ENCODE peak calls at places on chromosomes 16 and 17, in five cellular contexts. U is transverse colon, N is sigmoid colon, J is GM12891, M is K562. W is an unnamed sample.

GRCh38 chr16:88678224-88678979 is 7.9 kb downstream of the SNAI3 start:
- DNase-seq in M (no peak), J (no peak), U (no peak), N (no peak), W (no peak)

GRCh38 chr16:8660841-8661301 is 13.5 kb upstream of the ABAT start:
- DNase-seq in N (peak; percentile 74), M (peak; percentile 52), U (peak; percentile 73), J (peak; percentile 44), W (peak; percentile 34)

GRCh38 chr16:84233748-84234147 is 6.1 kb downstream of the KCNG4 start:
- DNase-seq in U (no peak), N (no peak), J (no peak), M (no peak), W (no peak)

GRCh38 chr17:14922421-14922820 is 342.7 kb downstream of the PMP22 start:
- DNase-seq in U (no peak), J (no peak), M (no peak), N (no peak), W (no peak)

GRCh38 chr17:58960068-58960467 is 146.6 kb downstream of the TRIM37 start:
- DNase-seq in U (no peak), J (no peak), M (peak; percentile 8), N (no peak), W (no peak)

GRCh38 chr16:67923414-67924127 is 8.1 kb downstream of the CTRL start:
- DNase-seq in J (no peak), N (no peak), M (no peak), U (no peak), W (no peak)

GRCh38 chr16:17775061-17775460 is 304.3 kb upstream of the XYLT1 start:
- DNase-seq in M (no peak), N (no peak), U (no peak), J (no peak), W (no peak)

GRCh38 chr17:21125862-21126261 is 902 bp upstream of the DHRS7B start:
- DNase-seq in N (no peak), J (no peak), M (no peak), U (no peak), W (no peak)

GRCh38 chr17:57906910-57907309 is 48.3 kb downstream of the CUEDC1 start:
- DNase-seq in U (no peak), M (no peak), N (no peak), J (no peak), W (no peak)

GRCh38 chr17:70070297-70071027 is 4.6 kb upstream of the KCNJ16 start:
- DNase-seq in M (no peak), J (no peak), N (no peak), U (no peak), W (no peak)

GRCh38 chr17:1188812-1189211 is 9.0 kb upstream of the ABR start:
- DNase-seq in J (no peak), M (no peak), N (peak; percentile 98), U (peak; percentile 71), W (no peak)

GRCh38 chr16:57795431-57795878 is 6.8 kb downstream of the KIFC3 start:
- DNase-seq in M (peak; percentile 44), N (peak; percentile 67), J (peak; percentile 67), U (peak; percentile 38), W (no peak)

GRCh38 chr17:82434216-82434565 is 15.8 kb upstream of the OGFOD3 start:
- DNase-seq in N (no peak), U (peak; percentile 52), J (no peak), M (no peak), W (no peak)

GRCh38 chr17:12391468-12391867 is 274.2 kb upstream of the MYOCD start:
- DNase-seq in J (no peak), N (no peak), U (no peak), M (no peak), W (no peak)

GRCh38 chr17:50203589-50204345 is 2.3 kb upstream of the COL1A1 start:
- DNase-seq in U (peak; percentile 8), N (peak; percentile 62), J (no peak), M (no peak), W (no peak)

GRCh38 chr17:67532326-67532871 is 155.3 kb downstream of the PITPNC1 start:
- DNase-seq in M (no peak), U (no peak), N (no peak), J (no peak), W (no peak)

GRCh38 chr16:56923481-56923880 is 8.5 kb upstream of the HERPUD1 start:
- DNase-seq in J (no peak), M (no peak), U (no peak), N (peak; percentile 15), W (no peak)

GRCh38 chr17:39132192-39132600 is 19.2 kb downstream of the PLXDC1 start:
- DNase-seq in M (no peak), J (no peak), N (peak; percentile 78), U (no peak), W (no peak)

GRCh38 chr17:1908699-1909309 is 79.0 kb downstream of the RPA1 start:
- DNase-seq in U (peak; percentile 57), N (peak; percentile 75), M (peak; percentile 59), J (no peak), W (no peak)

GRCh38 chr16:85381738-85382592 is 231.2 kb upstream of the GSE1 start:
- DNase-seq in U (no peak), N (peak; percentile 75), J (no peak), M (peak; percentile 97), W (no peak)

GRCh38 chr16:12613131-12613991 is 190.3 kb downstream of the CPPED1 start:
- DNase-seq in U (peak; percentile 14), M (peak; percentile 55), N (no peak), J (no peak), W (no peak)

GRCh38 chr16:23597003-23597756 is 1.1 kb upstream of the NDUFAB1 start:
- DNase-seq in U (peak; percentile 18), J (no peak), N (peak; percentile 29), M (peak; percentile 74), W (no peak)

GRCh38 chr16:20750558-20750957 is 8.9 kb upstream of the THUMPD1 start:
- DNase-seq in M (no peak), N (no peak), J (no peak), U (no peak), W (no peak)

GRCh38 chr16:59993101-59993500 is 1259.0 kb upstream of the GOT2 start:
- DNase-seq in N (no peak), M (no peak), J (no peak), U (no peak), W (no peak)

GRCh38 chr17:72381597-72382397 is 261.0 kb downstream of the SOX9 start:
- DNase-seq in U (no peak), N (no peak), M (no peak), J (no peak), W (no peak)

GRCh38 chr17:51435641-51436091 is 175.3 kb downstream of the UTP18 start:
- DNase-seq in N (no peak), J (peak; percentile 13), U (peak; percentile 48), M (peak; percentile 55), W (no peak)

GRCh38 chr17:82648761-82649474 is 674 bp upstream of the WDR45B start:
- DNase-seq in J (peak; percentile 53), U (peak; percentile 62), N (peak; percentile 87), M (peak; percentile 83), W (peak; percentile 54)

GRCh38 chr16:4314532-4315184 is 1.2 kb upstream of the GLIS2 start:
- DNase-seq in N (peak; percentile 78), J (no peak), M (no peak), U (no peak), W (no peak)

GRCh38 chr16:21021316-21021715 is 120.7 kb downstream of the LYRM1 start:
- DNase-seq in J (no peak), U (no peak), N (no peak), M (no peak), W (no peak)

GRCh38 chr17:72553051-72553755 is 432.4 kb downstream of the SOX9 start:
- DNase-seq in M (no peak), J (no peak), N (no peak), U (no peak), W (no peak)

GRCh38 chr17:49748791-49749190 is 15.1 kb downstream of the FAM117A start:
- DNase-seq in N (no peak), U (peak; percentile 61), J (peak; percentile 44), M (no peak), W (peak; percentile 57)

GRCh38 chr17:49440581-49440980 is 25.9 kb upstream of the PHB1 start:
- DNase-seq in M (no peak), N (no peak), J (no peak), U (no peak), W (no peak)

GRCh38 chr16:57380671-57381462 is 8.6 kb downstream of the CX3CL1 start:
- DNase-seq in M (no peak), J (no peak), N (no peak), U (no peak), W (no peak)

GRCh38 chr16:12688972-12689850 is 114.5 kb downstream of the CPPED1 start:
- DNase-seq in U (no peak), M (no peak), N (no peak), J (no peak), W (no peak)

GRCh38 chr16:27450836-27451341 is 48.9 kb downstream of the IL21R start:
- DNase-seq in M (no peak), U (peak; percentile 50), J (peak; percentile 47), N (no peak), W (no peak)
- TF ChIP-seq POLR2AphosphoS5 in M (no peak), U (peak; percentile 38), J (peak; percentile 81), N (no peak), W (peak; percentile 80)

GRCh38 chr16:89720859-89721643 is at the start of the genes VPS9D1 and ZNF276:
- DNase-seq in U (peak; percentile 88), N (peak; percentile 88), M (peak; percentile 81), J (peak; percentile 76), W (peak; percentile 77)
- TF ChIP-seq POLR2AphosphoS5 in U (peak; percentile 75), N (peak; percentile 88), M (peak; percentile 46), J (peak; percentile 37), W (peak; percentile 58)

GRCh38 chr16:87613961-87614360 is 11.7 kb downstream of the JPH3 start:
- DNase-seq in N (no peak), M (no peak), J (no peak), U (no peak), W (no peak)
- TF ChIP-seq POLR2AphosphoS5 in N (no peak), M (no peak), J (no peak), U (no peak), W (no peak)

DNA sequence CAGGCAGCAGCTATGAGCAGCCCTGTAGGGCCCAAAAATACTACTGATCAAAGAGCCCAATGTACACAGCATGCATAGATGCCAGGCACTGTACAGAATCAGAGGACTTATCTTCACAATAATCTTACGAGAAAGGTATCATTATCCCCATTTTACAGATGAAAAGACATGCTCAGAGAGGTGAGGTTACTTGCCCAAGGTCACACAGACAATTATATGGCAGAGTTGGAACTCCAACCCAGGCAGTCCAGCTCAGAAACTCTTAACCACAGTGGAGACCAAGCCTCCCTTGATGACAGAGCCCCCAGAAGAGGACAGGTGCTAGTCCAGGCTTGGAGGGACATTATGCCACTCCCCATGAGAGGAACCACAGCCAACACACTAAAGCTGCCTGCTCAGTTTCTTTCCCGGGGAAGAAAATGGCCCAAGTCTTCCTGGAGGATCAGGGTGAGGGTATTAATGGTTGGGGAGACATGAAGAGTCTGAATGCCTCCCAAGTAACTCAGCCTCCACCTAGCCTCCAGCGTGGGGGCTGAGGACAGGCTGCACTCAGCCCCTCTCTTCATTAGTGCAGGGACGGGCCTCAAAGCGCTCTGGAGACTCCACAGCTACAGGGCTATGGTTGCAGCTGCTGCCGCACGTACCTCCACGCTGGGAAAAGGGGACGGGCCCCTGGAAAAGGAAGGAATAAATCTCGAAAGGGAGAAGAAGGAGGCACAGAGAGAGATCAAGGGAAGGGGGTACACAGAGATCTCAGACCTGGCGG is 820 bp downstream of the UNC119 start:
- DNase-seq in U (no peak), J (no peak), M (no peak), N (no peak), W (no peak)
- TF ChIP-seq POLR2AphosphoS5 in U (no peak), J (no peak), M (no peak), N (no peak), W (no peak)

GRCh38 chr17:75182319-75182568 is 515 bp downstream of the SUMO2 start:
- DNase-seq in M (no peak), N (no peak), U (no peak), J (no peak), W (no peak)
- TF ChIP-seq POLR2AphosphoS5 in M (no peak), N (no peak), U (no peak), J (no peak), W (peak; percentile 63)